ENCODE peak calls at places on chromosomes 16 and 17, in ten cellular contexts. D, Z, A, Y, J, P, V, C, F and E are unnamed samples.

GRCh38 chr16:88691924-88692560 is 5.7 kb upstream of the SNAI3 start:
- DNase-seq in D (no peak), Z (no peak), A (no peak), Y (no peak), J (no peak), P (no peak), V (no peak), C (no peak), F (no peak), E (no peak)

GRCh38 chr17:57604771-57605733 is 140.0 kb downstream of the CCDC182 start:
- DNase-seq in D (no peak), Z (peak), A (no peak), Y (no peak), J (no peak), P (peak), V (no peak), C (peak), F (no peak), E (no peak)

GRCh38 chr17:63843387-63844292 is 1.2 kb upstream of the SMARCD2 start:
- DNase-seq in D (no peak), Z (peak), A (no peak), Y (peak), J (no peak), P (peak), V (no peak), C (peak), F (no peak), E (peak)

GRCh38 chr17:493666-494065 is 141.1 kb upstream of the RPH3AL start:
- DNase-seq in D (no peak), Z (no peak), A (no peak), Y (no peak), J (no peak), P (no peak), V (no peak), C (no peak), F (no peak), E (no peak)

GRCh38 chr16:81480856-81481821 is 36.5 kb downstream of the CMIP start:
- DNase-seq in D (no peak), Z (no peak), A (no peak), Y (peak), J (no peak), P (peak), V (no peak), C (no peak), F (no peak), E (no peak)

GRCh38 chr17:1999557-2000251 is 25.4 kb downstream of the RTN4RL1 start:
- DNase-seq in D (no peak), Z (no peak), A (peak), Y (peak), J (no peak), P (no peak), V (peak), C (peak), F (no peak), E (peak)

GRCh38 chr17:78718575-78719209 is 63.4 kb downstream of the CYTH1 start:
- DNase-seq in D (no peak), Z (no peak), A (no peak), Y (no peak), J (no peak), P (no peak), V (no peak), C (no peak), F (no peak), E (no peak)

GRCh38 chr17:43468746-43469544 is 14.8 kb upstream of the DHX8 start:
- DNase-seq in D (peak), Z (no peak), A (no peak), Y (no peak), J (peak), P (no peak), V (peak), C (no peak), F (no peak), E (no peak)

GRCh38 chr17:37825851-37826250 is 81.0 kb upstream of the HNF1B start:
- DNase-seq in D (no peak), Z (no peak), A (no peak), Y (no peak), J (no peak), P (no peak), V (no peak), C (no peak), F (no peak), E (no peak)

GRCh38 chr16:11955713-11956123 is 9.3 kb upstream of the TNFRSF17 start:
- DNase-seq in D (peak), Z (no peak), A (no peak), Y (no peak), J (no peak), P (no peak), V (peak), C (no peak), F (no peak), E (no peak)

GRCh38 chr17:31321481-31321880 is at the start of gene EVI2A:
- DNase-seq in D (no peak), Z (no peak), A (no peak), Y (no peak), J (peak), P (no peak), V (peak), C (no peak), F (no peak), E (no peak)

GRCh38 chr17:9672691-9673090 is 27.4 kb downstream of the USP43 start:
- DNase-seq in D (no peak), Z (no peak), A (no peak), Y (no peak), J (no peak), P (no peak), V (no peak), C (no peak), F (no peak), E (no peak)

GRCh38 chr17:21297026-21297520 is 12.6 kb downstream of the MAP2K3 start:
- DNase-seq in D (no peak), Z (no peak), A (no peak), Y (no peak), J (no peak), P (no peak), V (no peak), C (no peak), F (no peak), E (peak)

GRCh38 chr16:80973991-80974390 is 32.7 kb downstream of the CMC2 start:
- DNase-seq in D (no peak), Z (no peak), A (no peak), Y (no peak), J (no peak), P (no peak), V (no peak), C (no peak), F (no peak), E (no peak)

GRCh38 chr16:85393674-85394510 is 219.2 kb upstream of the GSE1 start:
- DNase-seq in D (no peak), Z (peak), A (peak), Y (peak), J (no peak), P (no peak), V (peak), C (peak), F (peak), E (no peak)

GRCh38 chr17:64377769-64378282 is 12.8 kb downstream of the PECAM1 start:
- DNase-seq in D (no peak), Z (no peak), A (no peak), Y (peak), J (no peak), P (no peak), V (no peak), C (no peak), F (no peak), E (peak)

GRCh38 chr17:80774643-80775281 is 216.9 kb upstream of the CHMP6 start:
- DNase-seq in D (no peak), Z (no peak), A (no peak), Y (no peak), J (no peak), P (no peak), V (no peak), C (no peak), F (no peak), E (no peak)

GRCh38 chr17:37848690-37849616 is 75.3 kb upstream of the TBC1D3K start:
- DNase-seq in D (peak), Z (no peak), A (no peak), Y (no peak), J (no peak), P (no peak), V (peak), C (no peak), F (peak), E (peak)

GRCh38 chr17:47901423-47901822 is 5.4 kb downstream of the SP2 start:
- DNase-seq in D (no peak), Z (no peak), A (no peak), Y (no peak), J (no peak), P (no peak), V (no peak), C (no peak), F (no peak), E (no peak)
- H3K4me3 ChIP-seq in D (no peak), Z (no peak), A (no peak), Y (no peak), J (no peak), P (no peak), V (no peak), C (no peak), F (no peak), E (no peak)

GRCh38 chr17:42133461-42134041 is 10.9 kb downstream of the HSPB9 start:
- DNase-seq in D (no peak), Z (no peak), A (no peak), Y (no peak), J (no peak), P (no peak), V (no peak), C (no peak), F (no peak), E (no peak)

GRCh38 chr17:42132941-42133340 is 10.3 kb downstream of the HSPB9 start:
- DNase-seq in D (no peak), Z (no peak), A (no peak), Y (peak), J (peak), P (no peak), V (no peak), C (no peak), F (no peak), E (no peak)

GRCh38 chr17:42136654-42137051 is 14.0 kb downstream of the HSPB9 start:
- DNase-seq in D (no peak), Z (no peak), A (no peak), Y (no peak), J (no peak), P (no peak), V (no peak), C (no peak), F (no peak), E (no peak)

GRCh38 chr17:42135151-42135550 is 12.5 kb downstream of the HSPB9 start:
- DNase-seq in D (no peak), Z (no peak), A (no peak), Y (no peak), J (no peak), P (no peak), V (no peak), C (no peak), F (no peak), E (no peak)

DNA sequence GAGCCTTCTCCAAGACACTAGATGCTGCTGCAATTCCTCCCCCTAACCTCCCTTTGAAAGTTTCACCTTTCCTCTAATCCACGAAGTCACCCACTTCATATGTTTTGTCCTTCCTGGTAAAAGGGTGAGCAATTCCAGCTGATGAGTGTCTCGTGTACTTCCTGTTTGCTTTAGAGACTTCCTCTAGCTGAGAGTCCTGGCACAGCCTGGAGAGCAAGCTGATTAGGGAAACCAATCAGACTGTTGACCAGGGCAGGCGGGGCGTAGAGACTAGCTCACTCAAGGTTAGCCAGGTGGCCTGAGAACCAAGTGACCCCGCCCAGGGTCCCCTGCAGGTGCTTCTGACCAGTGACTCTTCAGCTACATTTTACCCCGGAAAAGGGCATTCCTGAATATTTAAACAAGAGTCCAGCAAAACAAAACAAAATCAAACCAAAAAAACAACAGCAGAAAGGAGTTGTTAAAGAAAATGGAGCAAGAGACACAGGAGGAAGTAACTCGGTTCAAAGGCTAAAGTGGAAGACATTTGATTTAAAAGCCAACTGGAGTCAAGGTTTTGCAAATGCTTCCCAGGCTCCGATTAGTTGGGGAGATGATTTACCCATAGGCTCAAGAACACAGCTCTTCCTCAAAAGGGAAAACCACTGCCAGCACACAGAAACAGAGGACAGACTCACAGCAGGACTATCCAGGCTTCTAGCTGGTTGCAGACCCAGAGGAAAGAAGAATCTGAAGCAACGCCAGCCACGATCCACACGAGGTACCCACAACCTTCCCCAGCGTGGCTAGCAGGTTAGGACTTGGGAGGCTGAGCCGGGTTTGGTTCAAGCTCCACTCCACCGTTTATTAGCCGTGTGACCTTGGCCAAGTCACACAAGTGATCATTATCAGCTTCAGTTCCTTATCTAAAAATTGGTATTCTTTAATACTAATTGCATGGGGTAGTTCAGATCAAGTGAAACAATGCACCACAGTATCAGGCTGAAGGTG is 13.4 kb downstream of the HSPB9 start:
- DNase-seq in D (no peak), Z (peak), A (no peak), Y (peak), J (peak), P (peak), V (peak), C (no peak), F (peak), E (no peak)
- H3K4me3 ChIP-seq in D (no peak), Z (no peak), A (no peak), Y (no peak), J (no peak), P (no peak), V (no peak), C (no peak), F (no peak), E (no peak)

DNA sequence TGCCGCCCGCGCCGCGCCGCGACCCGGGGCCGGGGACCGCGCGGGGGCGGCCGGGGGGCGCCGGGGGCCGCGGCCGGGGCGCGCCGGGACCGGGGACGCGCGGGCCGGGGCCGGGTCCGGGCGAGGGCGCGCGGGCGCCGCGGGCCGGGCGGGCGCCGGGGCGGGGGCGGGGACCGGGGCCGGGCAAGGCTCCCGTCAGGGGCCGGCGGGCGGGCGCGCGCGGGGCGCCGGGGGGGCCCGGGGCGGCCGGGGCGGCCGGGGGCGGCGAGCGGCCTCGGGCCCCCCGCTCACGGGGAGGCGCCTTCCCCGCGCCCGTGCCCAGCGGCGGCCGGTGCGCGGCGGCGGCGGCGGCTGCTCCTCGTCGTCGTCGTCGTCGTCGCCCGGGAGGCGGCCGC is 586 bp downstream of the ZCCHC14 start:
- DNase-seq in D (no peak), Z (no peak), A (no peak), Y (no peak), J (no peak), P (no peak), V (no peak), C (peak), F (no peak), E (no peak)
- H3K4me3 ChIP-seq in D (no peak), Z (peak), A (peak), Y (peak), J (peak), P (peak), V (no peak), C (peak), F (peak), E (peak)

GRCh38 chr16:1523581-1524245 is 9.8 kb upstream of the TMEM204 start:
- DNase-seq in D (no peak), Z (no peak), A (no peak), Y (no peak), J (no peak), P (no peak), V (no peak), C (no peak), F (no peak), E (no peak)
- H3K4me3 ChIP-seq in D (no peak), Z (no peak), A (no peak), Y (no peak), J (no peak), P (no peak), V (no peak), C (no peak), F (no peak), E (no peak)

DNA sequence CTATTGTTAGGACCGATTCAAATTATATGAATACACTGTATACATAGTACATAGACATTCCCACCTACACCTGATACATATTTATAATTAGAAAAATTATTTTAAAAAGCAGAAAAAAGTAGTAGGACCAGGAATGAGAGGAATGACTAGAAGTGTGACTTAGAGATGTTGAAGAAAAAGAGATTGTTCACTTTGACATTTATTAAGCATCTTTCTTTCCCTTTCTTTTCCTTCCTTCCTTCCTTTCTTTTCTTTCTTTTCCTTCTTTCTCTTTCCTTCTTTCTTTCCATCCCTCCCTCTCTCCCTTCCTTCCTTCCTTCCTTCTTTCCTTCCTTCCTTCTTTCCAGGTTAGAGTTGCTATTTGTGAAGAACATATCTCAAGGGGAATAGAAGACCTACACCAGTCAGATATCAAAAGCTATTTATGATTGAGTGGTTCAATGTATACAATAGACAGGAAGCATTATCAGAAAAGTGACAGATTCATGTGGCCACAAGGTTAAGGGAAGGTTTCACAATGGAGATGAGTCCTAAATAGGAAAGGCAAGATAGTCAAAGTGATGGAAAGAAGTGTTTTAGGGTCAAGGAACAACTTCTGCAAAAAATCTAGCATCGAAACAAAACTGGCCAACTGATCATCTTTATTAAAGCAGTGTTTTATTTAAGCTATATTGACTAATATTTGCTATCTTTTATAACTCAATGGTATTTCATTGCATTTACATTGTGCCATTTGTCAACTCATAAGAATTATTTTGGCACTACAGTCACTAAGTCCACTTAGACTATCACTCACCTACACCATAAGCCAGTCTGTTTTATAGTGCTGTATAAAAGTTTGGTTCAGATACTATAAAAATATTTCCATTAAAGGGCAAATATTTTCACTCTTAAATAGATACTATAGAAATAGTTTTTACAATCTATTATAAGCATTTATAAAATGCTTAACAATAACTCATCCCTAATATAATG is 54.1 kb upstream of the NACA2 start:
- DNase-seq in D (no peak), Z (no peak), A (no peak), Y (no peak), J (no peak), P (no peak), V (no peak), C (no peak), F (no peak), E (no peak)
- H3K4me3 ChIP-seq in D (no peak), Z (no peak), A (no peak), Y (no peak), J (no peak), P (no peak), V (no peak), C (no peak), F (no peak), E (no peak)

GRCh38 chr17:14169901-14170300 is 66.8 kb downstream of the CDRT15 start:
- DNase-seq in D (no peak), Z (no peak), A (no peak), Y (no peak), J (no peak), P (no peak), V (no peak), C (no peak), F (no peak), E (no peak)
- H3K4me3 ChIP-seq in D (no peak), Z (no peak), A (no peak), Y (no peak), J (no peak), P (no peak), V (peak), C (no peak), F (no peak), E (no peak)

GRCh38 chr16:67653131-67654068 is 6.7 kb downstream of the ACD start:
- DNase-seq in D (no peak), Z (no peak), A (no peak), Y (no peak), J (no peak), P (no peak), V (no peak), C (peak), F (no peak), E (no peak)
- H3K4me3 ChIP-seq in D (no peak), Z (no peak), A (peak), Y (peak), J (peak), P (no peak), V (peak), C (peak), F (peak), E (peak)

DNA sequence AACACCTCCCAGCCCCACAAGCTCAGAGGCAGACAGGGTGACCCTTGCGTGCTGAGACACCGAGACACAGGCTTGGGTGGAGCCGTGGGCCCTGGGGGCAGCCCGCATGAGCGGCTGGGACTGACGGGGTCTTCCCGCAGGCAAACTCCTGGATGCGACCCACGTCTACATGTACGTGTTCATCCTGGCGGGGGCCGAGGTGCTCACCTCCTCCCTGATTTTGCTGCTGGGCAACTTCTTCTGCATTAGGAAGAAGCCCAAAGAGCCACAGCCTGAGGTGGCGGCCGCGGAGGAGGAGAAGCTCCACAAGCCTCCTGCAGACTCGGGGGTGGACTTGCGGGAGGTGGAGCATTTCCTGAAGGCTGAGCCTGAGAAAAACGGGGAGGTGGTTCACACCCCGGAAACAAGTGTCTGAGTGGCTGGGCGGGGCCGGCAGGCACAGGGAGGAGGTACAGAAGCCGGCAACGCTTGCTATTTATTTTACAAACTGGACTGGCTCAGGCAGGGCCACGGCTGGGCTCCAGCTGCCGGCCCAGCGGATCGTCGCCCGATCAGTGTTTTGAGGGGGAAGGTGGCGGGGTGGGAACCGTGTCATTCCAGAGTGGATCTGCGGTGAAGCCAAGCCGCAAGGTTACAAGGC is 9.8 kb downstream of the SLC16A3 start:
- DNase-seq in D (peak), Z (peak), A (no peak), Y (peak), J (no peak), P (peak), V (no peak), C (no peak), F (no peak), E (peak)
- H3K4me3 ChIP-seq in D (peak), Z (no peak), A (no peak), Y (peak), J (no peak), P (no peak), V (no peak), C (no peak), F (no peak), E (peak)

GRCh38 chr17:49498037-49498615 is 3.0 kb downstream of the NGFR start:
- DNase-seq in D (no peak), Z (no peak), A (peak), Y (no peak), J (no peak), P (peak), V (peak), C (peak), F (peak), E (no peak)
- H3K4me3 ChIP-seq in D (no peak), Z (no peak), A (peak), Y (peak), J (no peak), P (peak), V (no peak), C (peak), F (no peak), E (peak)